ENCODE peak calls at places on chromosomes 1 and 21, in five cellular contexts. C is fibroblast of lung; Z is neural progenitor cell; G is naive thymus-derived CD4-positive, alpha-beta T cell; I is kidney. Q is an unnamed sample.

GRCh38 chr1:31970873-31971272 is 32.7 kb upstream of the PTP4A2 start:
- DNase-seq in C (no peak), Z (no peak), G (no peak), I (no peak), Q (no peak)

GRCh38 chr1:117268926-117269378 is 58.2 kb upstream of the VTCN1 start:
- DNase-seq in C (no peak), Z (peak; percentile 49), G (no peak), I (no peak), Q (no peak)

GRCh38 chr1:192516776-192517297 is 58.7 kb upstream of the RGS1 start:
- DNase-seq in C (no peak), Z (peak; percentile 13), G (no peak), I (no peak), Q (no peak)

GRCh38 chr21:33419538-33420123 is 16.4 kb downstream of the IFNGR2 start:
- DNase-seq in C (peak; percentile 96), Z (no peak), G (no peak), I (no peak), Q (no peak)

GRCh38 chr1:110336300-110337039 is 2.7 kb upstream of the RBM15 start:
- DNase-seq in C (no peak), Z (no peak), G (no peak), I (no peak), Q (no peak)

GRCh38 chr1:231053493-231054162 is 13.6 kb upstream of the FAM89A start:
- DNase-seq in C (peak; percentile 96), Z (no peak), G (no peak), I (peak; percentile 75), Q (peak; percentile 16)

GRCh38 chr1:150847499-150848060 is 28.8 kb downstream of the ARNT start:
- DNase-seq in C (no peak), Z (no peak), G (no peak), I (no peak), Q (no peak)

GRCh38 chr1:34924759-34925555 is 4.5 kb downstream of the DLGAP3 start:
- DNase-seq in C (peak; percentile 61), Z (peak; percentile 90), G (peak; percentile 28), I (peak; percentile 89), Q (peak; percentile 24)

GRCh38 chr1:233391338-233391737 is 63.8 kb downstream of the MAP3K21 start:
- DNase-seq in C (no peak), Z (no peak), G (no peak), I (no peak), Q (no peak)

GRCh38 chr1:17914142-17914541 is 159.0 kb downstream of the ACTL8 start:
- DNase-seq in C (no peak), Z (no peak), G (no peak), I (no peak), Q (no peak)

GRCh38 chr1:57188169-57188568 is 222.4 kb upstream of the C8B start:
- DNase-seq in C (no peak), Z (no peak), G (no peak), I (no peak), Q (no peak)

GRCh38 chr1:198156111-198156744 is 570 bp upstream of the NEK7 start:
- DNase-seq in C (peak; percentile 80), Z (peak; percentile 73), G (peak; percentile 22), I (no peak), Q (peak; percentile 70)

GRCh38 chr21:44933199-44933937 is 6.5 kb upstream of the SLX9 start:
- DNase-seq in C (no peak), Z (no peak), G (no peak), I (peak; percentile 62), Q (no peak)

GRCh38 chr21:36463204-36463603 is 16.7 kb downstream of the CLDN14 start:
- DNase-seq in C (no peak), Z (no peak), G (no peak), I (peak; percentile 32), Q (no peak)

GRCh38 chr21:36460866-36461265 is 19.1 kb downstream of the CLDN14 start:
- DNase-seq in C (no peak), Z (no peak), G (no peak), I (peak; percentile 78), Q (no peak)

GRCh38 chr21:36463991-36464390 is 15.9 kb downstream of the CLDN14 start:
- DNase-seq in C (no peak), Z (no peak), G (no peak), I (peak; percentile 69), Q (no peak)

GRCh38 chr21:36461277-36461917 is 18.5 kb downstream of the CLDN14 start:
- DNase-seq in C (no peak), Z (no peak), G (no peak), I (peak; percentile 86), Q (no peak)

DNA sequence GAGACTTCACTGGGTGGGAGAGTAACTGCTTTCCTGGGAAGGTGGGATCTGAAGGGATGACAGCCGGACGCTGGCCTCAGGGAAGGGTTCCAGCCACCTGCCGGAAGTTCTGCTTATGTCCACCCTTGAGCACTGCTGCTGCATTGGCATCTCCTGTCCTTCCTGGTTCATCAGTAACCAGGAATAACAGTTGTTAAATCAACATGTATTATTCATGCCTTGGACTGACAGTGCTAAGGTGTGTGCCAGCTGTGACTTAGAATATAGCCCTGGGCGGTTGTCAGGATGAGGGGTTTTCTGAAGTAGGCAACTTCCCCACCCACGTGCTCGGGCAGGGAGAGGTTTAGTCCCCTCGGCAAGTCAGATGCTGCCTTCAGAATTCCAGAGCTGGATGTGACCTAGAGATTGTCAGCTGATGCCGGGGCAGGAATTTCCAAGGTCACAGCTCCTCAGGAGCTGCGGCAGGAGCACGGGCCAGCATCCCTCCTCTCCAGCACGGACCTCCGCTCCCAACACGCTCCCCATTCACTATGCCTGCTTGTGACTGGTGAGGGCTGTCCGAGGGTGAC is 17.9 kb downstream of the CLDN14 start:
- DNase-seq in C (no peak), Z (no peak), G (no peak), I (peak; percentile 85), Q (no peak)
- H3K36me3 ChIP-seq in C (no peaks in the 10 kb centered on the region), Z (no peaks in the 10 kb centered on the region), G (no peaks in the 10 kb centered on the region), I (no peaks in the 10 kb centered on the region), Q (no peaks in the 10 kb centered on the region)

GRCh38 chr1:64150266-64150665 is 53.2 kb upstream of the UBE2U start:
- DNase-seq in C (no peak), Z (no peak), G (no peak), I (no peak), Q (no peak)
- H3K36me3 ChIP-seq in C (no peaks in the 10 kb centered on the region), Z (no peaks in the 10 kb centered on the region), G (no peaks in the 10 kb centered on the region), I (no peaks in the 10 kb centered on the region), Q (no peaks in the 10 kb centered on the region)

GRCh38 chr1:65431111-65431705 is 10.7 kb downstream of the LEPR start:
- DNase-seq in C (peak; percentile 74), Z (peak; percentile 44), G (no peak), I (no peak), Q (no peak)

GRCh38 chr1:65425697-65426096 is 5.2 kb downstream of the LEPR start:
- DNase-seq in C (peak; percentile 44), Z (peak; percentile 18), G (no peak), I (no peak), Q (no peak)

GRCh38 chr1:65432918-65433317 is 12.4 kb downstream of the LEPR start:
- DNase-seq in C (no peak), Z (no peak), G (no peak), I (no peak), Q (no peak)

GRCh38 chr1:65429806-65430205 is 9.3 kb downstream of the LEPR start:
- DNase-seq in C (peak; percentile 67), Z (no peak), G (no peak), I (no peak), Q (no peak)

DNA sequence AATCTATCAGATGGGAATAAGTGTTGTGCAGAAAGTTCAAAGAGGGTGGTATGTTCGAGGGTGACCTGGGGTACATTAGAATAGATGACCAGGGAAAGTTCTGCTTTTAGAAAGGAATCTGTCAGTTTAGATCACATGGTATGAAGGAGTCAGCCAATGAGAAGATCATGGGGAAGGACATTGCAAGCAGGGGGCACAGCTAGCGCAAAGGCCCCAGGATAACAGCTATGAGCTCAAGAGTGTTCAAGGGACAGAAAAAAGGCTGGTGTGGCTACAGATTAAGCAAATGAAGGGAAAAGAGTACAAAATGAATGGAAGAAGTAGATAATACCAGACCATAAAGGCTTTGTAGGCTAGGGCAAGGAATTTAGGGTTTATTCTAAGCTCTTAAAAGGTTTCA is 8.6 kb downstream of the LEPR start:
- DNase-seq in C (no peak), Z (peak; percentile 40), G (no peak), I (no peak), Q (no peak)
- H3K36me3 ChIP-seq in C (peaks cover 7% of the 10 kb centered on the region), Z (no peaks in the 10 kb centered on the region), G (no peaks in the 10 kb centered on the region), I (peaks cover 33% of the 10 kb centered on the region), Q (no peaks in the 10 kb centered on the region)

GRCh38 chr1:161173711-161174110 is 3.6 kb downstream of the B4GALT3 start:
- DNase-seq in C (no peak), Z (no peak), G (no peak), I (peak; percentile 38), Q (no peak)
- H3K36me3 ChIP-seq in C (peaks cover 9% of the 10 kb centered on the region), Z (no peaks in the 10 kb centered on the region), G (no peaks in the 10 kb centered on the region), I (peaks cover 62% of the 10 kb centered on the region), Q (peaks cover 19% of the 10 kb centered on the region)

DNA sequence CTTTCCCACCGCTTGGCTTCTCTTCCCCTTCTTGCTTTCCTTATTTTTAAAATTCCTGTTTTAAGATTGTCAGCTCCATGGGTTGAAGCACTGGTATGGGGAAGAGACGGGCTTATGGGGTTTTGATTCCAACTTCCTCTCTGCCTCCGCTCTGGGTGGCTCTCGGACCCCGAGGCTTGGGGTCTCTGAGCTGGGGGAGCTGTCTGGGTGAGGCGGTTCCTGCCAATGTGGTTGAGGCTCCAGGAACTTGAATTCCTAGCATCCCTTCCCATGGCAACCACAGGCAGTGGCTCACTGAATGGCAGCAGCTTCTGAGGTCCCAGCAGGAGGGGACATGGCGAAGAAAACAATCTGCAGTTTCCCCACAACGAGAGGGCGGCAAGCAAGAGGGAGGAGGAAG is 83.1 kb upstream of the C1orf174 start:
- DNase-seq in C (no peak), Z (peak; percentile 22), G (no peak), I (no peak), Q (no peak)
- H3K36me3 ChIP-seq in C (no peaks in the 10 kb centered on the region), Z (no peaks in the 10 kb centered on the region), G (no peaks in the 10 kb centered on the region), I (no peaks in the 10 kb centered on the region), Q (no peaks in the 10 kb centered on the region)

GRCh38 chr1:160674415-160674814 is 27.6 kb upstream of the SLAMF1 start:
- DNase-seq in C (no peak), Z (no peak), G (no peak), I (no peak), Q (no peak)
- H3K36me3 ChIP-seq in C (no peaks in the 10 kb centered on the region), Z (no peaks in the 10 kb centered on the region), G (no peaks in the 10 kb centered on the region), I (no peaks in the 10 kb centered on the region), Q (no peaks in the 10 kb centered on the region)

GRCh38 chr1:145828368-145829016 is 4.5 kb downstream of the POLR3C start:
- DNase-seq in C (no peak), Z (no peak), G (no peak), I (no peak), Q (no peak)
- H3K36me3 ChIP-seq in C (peaks cover 19% of the 10 kb centered on the region), Z (peaks cover 20% of the 10 kb centered on the region), G (peaks cover 33% of the 10 kb centered on the region), I (peaks cover 56% of the 10 kb centered on the region), Q (peaks cover 12% of the 10 kb centered on the region)